ENCODE peak calls at places on chromosomes 5 and 9, in eight cellular contexts. S is upper lobe of left lung, N is tibial nerve, L is cardiac fibroblast, E is H1, W is left ventricle myocardium inferior, M is IMR-90, X is sigmoid colon. Q is an unnamed sample.

GRCh38 chr9:72362680-72363139 is 2.3 kb downstream of the ZFAND5 start:
- DNase-seq in S (peak), N (peak), L (peak), E (no peak), W (peak), M (peak), X (peak), Q (peak)

GRCh38 chr9:134482226-134482625 is 156.0 kb downstream of the RXRA start:
- DNase-seq in S (no peak), N (no peak), L (no peak), E (no peak), W (no peak), M (no peak), X (no peak), Q (no peak)

GRCh38 chr9:86413966-86414880 is 60.0 kb upstream of the TUT7 start:
- DNase-seq in S (no peak), N (no peak), L (peak), E (no peak), W (no peak), M (peak), X (no peak), Q (no peak)

GRCh38 chr9:107154291-107154690 is 128.8 kb upstream of the RAD23B start:
- DNase-seq in S (no peak), N (no peak), L (no peak), E (no peak), W (no peak), M (no peak), X (no peak), Q (no peak)

GRCh38 chr9:17810728-17811634 is 232.1 kb downstream of the SH3GL2 start:
- DNase-seq in S (peak), N (peak), L (peak), E (no peak), W (peak), M (peak), X (peak), Q (no peak)

GRCh38 chr9:129273941-129274709 is 96.1 kb upstream of the IER5L start:
- DNase-seq in S (peak), N (no peak), L (no peak), E (no peak), W (no peak), M (no peak), X (peak), Q (no peak)

GRCh38 chr5:169786219-169786618 is 149.1 kb downstream of the DOCK2 start:
- DNase-seq in S (no peak), N (no peak), L (peak), E (no peak), W (no peak), M (no peak), X (no peak), Q (no peak)

GRCh38 chr9:128096614-128097013 is 28.6 kb downstream of the SLC25A25 start:
- DNase-seq in S (no peak), N (no peak), L (no peak), E (no peak), W (no peak), M (no peak), X (no peak), Q (no peak)

GRCh38 chr5:143023447-143024096 is 253.4 kb downstream of the ARHGAP26 start:
- DNase-seq in S (no peak), N (no peak), L (no peak), E (no peak), W (peak), M (peak), X (peak), Q (no peak)

GRCh38 chr5:40669606-40670005 is 10.1 kb upstream of the PTGER4 start:
- DNase-seq in S (no peak), N (no peak), L (no peak), E (no peak), W (no peak), M (no peak), X (no peak), Q (no peak)

GRCh38 chr9:36193049-36193448 is 2.3 kb downstream of the CLTA start:
- DNase-seq in S (no peak), N (no peak), L (no peak), E (no peak), W (no peak), M (peak), X (no peak), Q (no peak)

GRCh38 chr5:57124014-57124413 is 49.8 kb upstream of the GPBP1 start:
- DNase-seq in S (no peak), N (no peak), L (no peak), E (no peak), W (no peak), M (no peak), X (no peak), Q (no peak)

GRCh38 chr5:32445831-32446614 is 1.5 kb upstream of the ZFR start:
- DNase-seq in S (no peak), N (no peak), L (no peak), E (no peak), W (no peak), M (no peak), X (no peak), Q (no peak)

GRCh38 chr5:54646285-54647101 is 128.9 kb downstream of the SNX18 start:
- DNase-seq in S (peak), N (peak), L (peak), E (peak), W (peak), M (peak), X (peak), Q (peak)
- H3K4me3 ChIP-seq in S (no peak), N (peak), L (no peak), E (no peak), W (no peak), M (no peak), X (no peak), Q (no peak)

GRCh38 chr9:137189297-137190295 is 1.1 kb downstream of the SSNA1 start:
- DNase-seq in S (no peak), N (no peak), L (no peak), E (no peak), W (no peak), M (no peak), X (no peak), Q (no peak)
- TF ChIP-seq CTCF in S (no peak), N (no peak), L (no peak), E (no peak), W (no peak), M (no peak), X (no peak), Q (no peak)

DNA sequence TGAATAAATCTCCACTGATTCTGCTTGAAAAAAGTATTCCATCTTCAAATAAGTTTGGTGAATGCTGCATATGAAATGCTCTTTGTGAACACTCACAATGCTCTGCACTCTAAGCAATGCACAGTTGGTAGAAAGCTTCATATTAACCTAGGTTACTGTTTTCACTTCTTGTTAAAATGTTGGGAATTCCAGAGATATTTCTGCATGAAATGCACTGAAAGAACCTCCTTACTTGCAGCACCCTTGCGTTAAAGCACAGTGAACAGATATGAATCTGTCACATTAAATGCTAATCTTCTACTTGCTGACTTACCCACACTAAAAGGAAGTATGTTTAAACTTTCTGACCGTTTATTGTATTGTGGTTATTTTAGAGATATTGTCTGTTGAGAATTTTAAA is 584.1 kb upstream of the NUDT12 start:
- DNase-seq in S (no peak), N (no peak), L (no peak), E (no peak), W (no peak), M (no peak), X (no peak), Q (no peak)
- H3K4me3 ChIP-seq in S (no peak), N (no peak), L (no peak), E (no peak), W (no peak), M (no peak), X (no peak), Q (no peak)

GRCh38 chr9:99859395-99859980 is 37.8 kb downstream of the NR4A3 start:
- DNase-seq in S (no peak), N (no peak), L (peak), E (peak), W (no peak), M (peak), X (no peak), Q (no peak)

GRCh38 chr9:99851028-99851822 is 29.5 kb downstream of the NR4A3 start:
- DNase-seq in S (no peak), N (no peak), L (no peak), E (no peak), W (no peak), M (no peak), X (no peak), Q (no peak)

GRCh38 chr9:99858087-99858486 is 36.4 kb downstream of the NR4A3 start:
- DNase-seq in S (no peak), N (no peak), L (no peak), E (no peak), W (no peak), M (no peak), X (no peak), Q (no peak)

GRCh38 chr9:99852617-99853016 is 30.9 kb downstream of the NR4A3 start:
- DNase-seq in S (no peak), N (no peak), L (no peak), E (no peak), W (no peak), M (no peak), X (no peak), Q (no peak)

DNA sequence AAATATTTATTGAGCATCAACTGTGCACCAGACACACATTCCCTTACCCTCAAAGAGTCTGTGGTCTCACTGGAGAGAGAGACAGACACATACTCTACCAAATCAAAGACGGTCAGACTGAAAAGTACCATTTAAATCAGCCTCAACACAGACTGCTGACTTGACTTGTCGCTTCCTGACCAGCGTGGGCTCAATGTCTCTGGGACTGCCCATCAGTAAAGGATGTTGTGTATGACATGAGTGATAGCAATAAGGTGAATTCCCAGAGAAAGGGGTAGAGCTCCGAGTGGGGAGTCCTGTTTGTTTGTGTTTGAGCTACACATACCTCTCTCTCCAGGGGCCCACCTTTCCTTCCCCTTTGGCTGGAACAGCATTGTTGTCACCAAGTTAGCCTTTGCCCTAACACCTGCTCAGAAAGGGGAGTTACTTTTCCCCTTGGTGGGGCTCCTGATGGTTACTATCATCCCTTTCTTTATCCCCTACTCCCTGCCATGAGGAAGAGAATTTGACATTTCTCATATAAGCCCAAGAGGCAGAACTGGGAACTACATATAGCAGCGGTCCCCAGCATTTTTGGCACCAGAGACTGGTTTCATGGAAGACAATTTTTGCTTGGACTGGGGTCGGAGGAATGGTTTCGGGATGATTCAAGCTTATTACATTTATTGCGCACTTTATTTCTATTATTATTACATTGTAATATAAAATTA is 33.9 kb downstream of the NR4A3 start:
- DNase-seq in S (no peak), N (no peak), L (no peak), E (no peak), W (no peak), M (no peak), X (no peak), Q (no peak)
- TF ChIP-seq CTCF in S (no peak), N (no peak), L (peak), E (peak), W (no peak), M (no peak), X (no peak), Q (no peak)

DNA sequence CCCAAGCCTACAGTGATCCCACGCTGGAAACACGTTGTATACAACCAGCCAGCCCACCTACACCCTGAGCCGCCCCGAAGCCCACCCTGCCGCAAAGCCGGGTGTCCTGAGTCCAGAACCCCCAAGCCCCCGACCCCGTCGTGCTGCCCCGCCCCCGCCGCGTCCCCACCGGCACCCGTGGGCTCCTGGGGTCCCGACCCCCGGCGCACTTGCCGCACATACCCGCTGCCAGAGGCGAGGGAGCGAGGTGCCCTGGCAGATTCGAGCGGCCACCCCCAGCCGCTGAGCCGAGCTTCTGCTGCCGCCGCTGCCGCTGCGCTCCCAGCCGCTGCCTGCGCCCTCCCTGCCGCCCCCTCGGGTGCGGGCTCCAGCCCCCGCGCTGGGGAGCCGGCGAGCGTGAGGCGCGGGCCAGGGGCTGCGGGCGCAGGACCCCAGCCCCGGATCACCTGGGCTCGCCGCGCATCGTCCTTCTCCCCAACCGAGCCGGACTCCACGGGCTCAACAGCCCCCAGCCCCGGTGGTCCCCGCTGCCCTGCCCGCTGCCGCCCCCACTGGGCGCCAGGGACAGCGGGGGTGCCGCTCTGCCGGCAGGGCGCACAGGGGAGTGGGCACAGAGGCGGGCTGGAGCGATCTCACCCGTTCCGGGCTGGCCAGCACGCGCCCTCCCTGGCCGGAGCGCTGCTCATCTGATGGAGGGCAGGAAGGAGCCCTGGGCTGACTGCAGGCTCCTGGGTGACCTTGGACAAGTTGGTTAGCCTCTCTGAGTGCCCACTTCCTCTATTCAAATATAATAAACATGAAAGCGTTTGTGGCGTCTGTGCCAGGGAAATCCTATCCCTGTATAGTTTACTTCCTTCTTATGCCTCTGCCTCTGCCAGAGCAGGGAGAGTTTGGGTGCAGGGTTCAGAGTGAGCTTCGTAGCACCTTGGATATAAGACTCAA is at the start of gene HTR4:
- DNase-seq in S (no peak), N (no peak), L (no peak), E (no peak), W (no peak), M (no peak), X (peak), Q (no peak)
- H3K4me3 ChIP-seq in S (no peak), N (peak), L (no peak), E (peak), W (peak), M (no peak), X (peak), Q (peak)

DNA sequence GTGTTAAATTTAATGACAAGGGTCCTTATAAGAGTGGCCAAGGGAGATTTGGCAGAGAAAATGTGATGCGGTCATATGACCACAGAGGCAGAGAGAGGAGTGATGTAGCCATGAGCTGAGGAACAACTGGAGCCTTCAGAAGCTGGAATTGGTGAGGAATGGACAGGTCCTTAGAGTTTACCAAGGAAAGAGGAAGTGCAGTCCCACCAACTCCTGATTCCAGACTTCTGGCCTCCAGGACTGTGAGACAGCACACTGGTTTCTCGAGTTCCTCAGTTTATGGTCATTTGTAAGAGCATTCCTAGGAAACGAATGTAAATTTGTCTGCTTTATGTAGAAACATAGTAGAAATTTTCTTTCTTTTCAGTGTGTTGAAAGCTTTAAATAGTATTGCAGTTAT is 410.1 kb downstream of the CDH18 start:
- DNase-seq in S (no peak), N (no peak), L (no peak), E (no peak), W (no peak), M (no peak), X (no peak), Q (no peak)
- TF ChIP-seq CTCF in S (no peak), N (no peak), L (no peak), E (no peak), W (no peak), M (no peak), X (no peak), Q (no peak)

GRCh38 chr9:122468735-122469134 is 9.0 kb downstream of the OR1J1 start:
- DNase-seq in S (no peak), N (no peak), L (peak), E (no peak), W (no peak), M (peak), X (no peak), Q (no peak)

GRCh38 chr9:122463828-122464632 is 13.7 kb downstream of the OR1J1 start:
- DNase-seq in S (no peak), N (no peak), L (peak), E (peak), W (no peak), M (no peak), X (no peak), Q (no peak)

DNA sequence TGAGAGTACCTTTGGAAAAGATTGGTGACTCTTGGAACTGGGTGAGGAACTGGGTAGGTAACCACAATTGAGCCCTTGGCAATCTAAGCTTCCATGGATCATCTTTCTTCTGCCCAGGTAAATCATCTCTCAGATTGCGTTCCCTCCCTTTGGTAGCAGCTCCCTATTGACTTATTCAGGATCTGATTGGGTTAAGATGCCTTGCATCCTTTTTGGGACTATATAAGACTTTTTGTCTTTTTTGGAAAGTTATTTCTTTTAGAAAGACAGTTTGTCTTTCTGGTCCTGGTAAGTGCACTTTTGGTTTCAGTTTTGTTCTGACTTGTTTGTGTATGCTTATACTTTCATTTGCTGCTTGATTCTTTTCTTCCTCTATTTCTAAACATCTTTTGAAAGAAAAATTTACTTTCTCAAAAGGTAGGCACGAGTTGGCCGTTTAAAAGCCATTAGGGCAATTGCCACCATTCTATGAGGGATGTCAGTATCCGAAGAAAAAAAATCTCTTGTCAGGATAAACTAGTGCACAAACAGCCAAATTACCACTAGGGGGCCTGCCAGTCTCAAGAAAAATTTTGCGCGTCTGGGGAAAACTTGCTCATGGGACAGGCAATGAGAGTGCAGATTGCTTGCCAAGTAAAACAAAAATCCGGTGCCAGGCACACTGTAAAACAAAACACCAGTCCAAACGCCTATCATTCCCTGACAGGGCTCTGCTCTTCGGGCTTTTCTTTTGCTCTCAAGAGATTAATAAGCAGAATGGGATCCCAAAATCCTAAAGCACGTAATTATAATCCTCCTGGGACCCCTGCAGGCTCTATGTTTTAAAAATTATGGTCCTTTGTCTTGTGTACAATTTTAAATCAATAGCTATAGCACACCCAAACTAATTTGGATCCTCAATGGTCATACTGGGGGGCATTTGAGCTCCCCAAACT is 12.8 kb downstream of the OR1J1 start:
- DNase-seq in S (peak), N (peak), L (peak), E (peak), W (peak), M (peak), X (peak), Q (peak)
- H3K4me3 ChIP-seq in S (peak), N (peak), L (peak), E (no peak), W (peak), M (peak), X (peak), Q (peak)

GRCh38 chr9:97993000-97993399 is 9.9 kb downstream of the ANP32B start:
- DNase-seq in S (no peak), N (no peak), L (no peak), E (no peak), W (no peak), M (no peak), X (no peak), Q (no peak)

GRCh38 chr9:97992219-97992618 is 9.1 kb downstream of the ANP32B start:
- DNase-seq in S (peak), N (no peak), L (no peak), E (no peak), W (no peak), M (no peak), X (no peak), Q (no peak)

GRCh38 chr9:97991818-97992217 is 8.7 kb downstream of the ANP32B start:
- DNase-seq in S (no peak), N (no peak), L (no peak), E (no peak), W (no peak), M (no peak), X (no peak), Q (no peak)

GRCh38 chr9:97987490-97987889 is 4.3 kb downstream of the ANP32B start:
- DNase-seq in S (no peak), N (no peak), L (no peak), E (no peak), W (no peak), M (no peak), X (no peak), Q (no peak)

GRCh38 chr9:97990259-97990658 is 7.1 kb downstream of the ANP32B start:
- DNase-seq in S (no peak), N (no peak), L (peak), E (no peak), W (no peak), M (peak), X (no peak), Q (no peak)
- TF ChIP-seq CTCF in S (no peak), N (no peak), L (peak), E (no peak), W (no peak), M (peak), X (no peak), Q (no peak)

DNA sequence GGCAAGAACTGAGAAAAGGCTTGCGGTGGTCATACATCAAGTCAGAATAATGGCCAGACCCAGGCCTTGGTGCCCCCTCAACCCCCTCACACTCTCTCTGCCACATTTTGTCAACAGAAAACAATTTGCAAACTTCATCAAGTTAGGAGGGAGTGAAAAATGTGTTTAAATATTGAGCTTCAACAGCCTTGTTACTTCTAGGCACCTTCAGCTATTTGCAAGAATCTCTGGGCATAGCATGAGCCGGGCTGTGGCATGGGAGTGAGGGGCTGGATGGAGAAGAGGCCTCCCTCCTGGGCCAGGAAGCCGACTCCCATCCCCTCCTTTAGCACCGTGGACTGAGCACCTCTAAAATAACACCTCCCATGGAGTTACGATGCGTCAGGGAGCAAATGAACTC is 52.2 kb upstream of the GRHPR start:
- DNase-seq in S (no peak), N (no peak), L (no peak), E (no peak), W (no peak), M (no peak), X (no peak), Q (no peak)
- H3K4me3 ChIP-seq in S (no peak), N (no peak), L (no peak), E (no peak), W (no peak), M (no peak), X (no peak), Q (no peak)